ENCODE peak calls at places on chromosomes 11 and 22, in seven cellular contexts. H is heart right ventricle, N is transverse colon, X is pancreas, F is tibial nerve, S is right lobe of liver, B is BE2C. R is an unnamed sample. For H3K27me3 and H3K4me1, the result is how much of the 10 kb centered on the place peaks cover.

GRCh38 chr11:93487032-93487483 is 56.1 kb downstream of the SMCO4 start:
- DNase-seq in H (no peak), N (no peak), X (no peak), F (no peak), S (peak), B (peak), R (no peak)

GRCh38 chr11:70490723-70491558 is 92.6 kb downstream of the CTTN start:
- DNase-seq in H (no peak), N (no peak), X (no peak), F (no peak), S (no peak), B (peak), R (no peak)

GRCh38 chr11:1224491-1225385 is 1.9 kb downstream of the MUC5B start:
- DNase-seq in H (no peak), N (peak), X (no peak), F (no peak), S (peak), B (peak), R (no peak)

GRCh38 chr11:130771708-130772107 is 144.6 kb downstream of the SNX19 start:
- DNase-seq in H (no peak), N (no peak), X (no peak), F (peak), S (no peak), B (no peak), R (no peak)

GRCh38 chr11:74035264-74035663 is 26.4 kb upstream of the UCP3 start:
- DNase-seq in H (no peak), N (no peak), X (no peak), F (no peak), S (no peak), B (no peak), R (no peak)

GRCh38 chr11:11862995-11863394 is 21.2 kb downstream of the USP47 start:
- DNase-seq in H (no peak), N (no peak), X (no peak), F (no peak), S (no peak), B (no peak), R (no peak)

GRCh38 chr11:130527648-130528300 is 79.3 kb downstream of the ADAMTS15 start:
- DNase-seq in H (peak), N (no peak), X (no peak), F (peak), S (no peak), B (no peak), R (no peak)

GRCh38 chr22:20781272-20781990 is 7.5 kb downstream of the SERPIND1 start:
- DNase-seq in H (no peak), N (no peak), X (no peak), F (no peak), S (no peak), B (no peak), R (no peak)

GRCh38 chr22:21768435-21768834 is 32.8 kb upstream of the YPEL1 start:
- DNase-seq in H (no peak), N (no peak), X (no peak), F (no peak), S (no peak), B (no peak), R (no peak)

GRCh38 chr11:73323464-73323863 is 15.4 kb downstream of the ARHGEF17 start:
- DNase-seq in H (peak), N (peak), X (no peak), F (peak), S (peak), B (peak), R (peak)

GRCh38 chr11:1128333-1129142 is 29.2 kb upstream of the MUC5AC start:
- DNase-seq in H (no peak), N (no peak), X (no peak), F (no peak), S (no peak), B (no peak), R (no peak)

GRCh38 chr11:32972781-32973180 is 42.9 kb upstream of the DEPDC7 start:
- DNase-seq in H (no peak), N (no peak), X (no peak), F (no peak), S (no peak), B (no peak), R (no peak)

GRCh38 chr11:69293819-69294505 is at the start of gene MYEOV:
- DNase-seq in H (no peak), N (peak), X (no peak), F (no peak), S (peak), B (peak), R (peak)

GRCh38 chr22:20531404-20532181 is 24.2 kb downstream of the MED15 start:
- DNase-seq in H (peak), N (peak), X (no peak), F (no peak), S (no peak), B (peak), R (peak)

GRCh38 chr11:89667001-89667400 is 43.1 kb upstream of the TRIM77 start:
- DNase-seq in H (no peak), N (peak), X (no peak), F (no peak), S (no peak), B (no peak), R (no peak)

GRCh38 chr11:3977078-3977477 is 117.5 kb upstream of the RRM1 start:
- DNase-seq in H (no peak), N (no peak), X (no peak), F (no peak), S (no peak), B (no peak), R (no peak)

GRCh38 chr11:68118753-68119448 is 2.3 kb downstream of the CHKA start:
- DNase-seq in H (no peak), N (peak), X (no peak), F (no peak), S (no peak), B (no peak), R (no peak)

GRCh38 chr11:65316979-65317786 is 2.5 kb downstream of the CDC42EP2 start:
- DNase-seq in H (peak), N (peak), X (peak), F (peak), S (peak), B (no peak), R (peak)

GRCh38 chr22:35995772-35996171 is 32.9 kb downstream of the RBFOX2 start:
- DNase-seq in H (peak), N (peak), X (peak), F (peak), S (no peak), B (peak), R (peak)

GRCh38 chr22:49795521-49795920 is 32.2 kb downstream of the BRD1 start:
- DNase-seq in H (no peak), N (no peak), X (no peak), F (no peak), S (no peak), B (no peak), R (no peak)

GRCh38 chr11:117532568-117532967 is 204.9 kb downstream of the CEP164 start:
- DNase-seq in H (no peak), N (no peak), X (no peak), F (no peak), S (no peak), B (no peak), R (no peak)

GRCh38 chr22:49992921-49993648 is 19.5 kb downstream of the IL17REL start:
- DNase-seq in H (peak), N (peak), X (no peak), F (no peak), S (peak), B (peak), R (no peak)

GRCh38 chr11:45254070-45254469 is 32.1 kb downstream of the SYT13 start:
- DNase-seq in H (no peak), N (no peak), X (no peak), F (no peak), S (no peak), B (no peak), R (no peak)

GRCh38 chr11:121634889-121635288 is 182.1 kb upstream of the SORL1-AS1 start:
- DNase-seq in H (no peak), N (no peak), X (no peak), F (no peak), S (no peak), B (no peak), R (no peak)

GRCh38 chr11:46391578-46392420 is at the start of gene CHRM4:
- DNase-seq in H (no peak), N (peak), X (no peak), F (no peak), S (peak), B (peak), R (no peak)

GRCh38 chr22:27754247-27754887 is 47.2 kb downstream of the MN1 start:
- DNase-seq in H (no peak), N (no peak), X (no peak), F (no peak), S (no peak), B (no peak), R (no peak)

GRCh38 chr22:45589556-45589955 is 82.1 kb upstream of the ATXN10 start:
- DNase-seq in H (no peak), N (no peak), X (no peak), F (no peak), S (no peak), B (no peak), R (no peak)

GRCh38 chr11:111297696-111298095 is 650 bp upstream of the POU2AF3 start:
- DNase-seq in H (no peak), N (no peak), X (no peak), F (no peak), S (no peak), B (no peak), R (no peak)

GRCh38 chr11:1652778-1653540 is 23.4 kb downstream of the KRTAP5-5 start:
- DNase-seq in H (peak), N (peak), X (peak), F (peak), S (peak), B (peak), R (peak)

GRCh38 chr11:63022422-63022821 is 6.8 kb upstream of the SLC22A8 start:
- DNase-seq in H (no peak), N (no peak), X (no peak), F (no peak), S (no peak), B (peak), R (no peak)

GRCh38 chr11:94128171-94128745 is 383 bp upstream of the PANX1 start:
- DNase-seq in H (no peak), N (peak), X (no peak), F (peak), S (no peak), B (peak), R (no peak)

DNA sequence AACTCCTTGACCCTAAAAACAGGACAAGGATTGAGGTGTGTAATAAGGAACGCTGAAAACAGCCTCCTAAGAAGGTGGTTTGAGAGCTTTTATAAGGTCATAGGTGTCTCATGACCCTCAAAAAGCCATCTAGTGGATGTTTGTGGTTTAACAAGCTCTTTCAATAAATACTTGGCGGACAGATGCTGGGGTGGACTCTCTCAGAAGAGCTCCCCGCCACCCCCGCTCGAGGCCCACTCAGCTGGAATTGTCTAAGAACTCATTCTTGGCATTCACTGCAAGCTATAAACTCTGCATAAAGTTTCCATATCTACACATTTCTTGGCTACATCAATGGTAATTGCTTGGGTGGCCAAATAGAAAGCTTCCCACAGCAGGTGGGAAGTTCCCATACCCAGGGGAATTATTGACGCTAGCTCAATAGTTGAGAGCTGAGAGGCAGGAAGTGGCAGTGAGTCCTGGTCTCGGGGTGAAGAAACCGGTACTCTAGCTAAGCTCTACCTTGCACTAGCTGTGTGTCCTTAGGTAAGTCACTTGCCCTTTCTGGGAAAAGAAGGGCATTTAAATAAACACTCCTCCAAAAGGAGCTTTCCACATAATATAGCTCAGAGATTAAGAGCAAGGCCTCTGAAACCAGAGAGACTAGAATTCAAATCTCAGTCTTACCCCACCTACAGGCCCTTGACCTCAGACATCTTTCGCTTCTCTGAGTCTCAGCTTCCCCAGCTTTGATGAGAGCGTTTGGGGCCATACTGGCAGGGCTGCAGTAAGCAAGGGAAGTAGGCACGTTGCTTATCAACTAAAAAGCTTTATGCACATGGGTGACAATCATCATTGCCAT is 6.4 kb downstream of the MS4A15 start:
- DNase-seq in H (no peak), N (no peak), X (peak), F (no peak), S (no peak), B (no peak), R (no peak)
- H3K27me3 ChIP-seq in H (under half), N (under half), X (under half), F (under half), S (under half), B (under half), R (under half)

GRCh38 chr11:96272542-96273306 is 70.3 kb downstream of the MAML2 start:
- DNase-seq in H (no peak), N (no peak), X (peak), F (no peak), S (no peak), B (no peak), R (peak)
- H3K4me1 ChIP-seq in H (under half), N (under half), X (under half), F (under half), S (under half), B (under half), R (under half)

DNA sequence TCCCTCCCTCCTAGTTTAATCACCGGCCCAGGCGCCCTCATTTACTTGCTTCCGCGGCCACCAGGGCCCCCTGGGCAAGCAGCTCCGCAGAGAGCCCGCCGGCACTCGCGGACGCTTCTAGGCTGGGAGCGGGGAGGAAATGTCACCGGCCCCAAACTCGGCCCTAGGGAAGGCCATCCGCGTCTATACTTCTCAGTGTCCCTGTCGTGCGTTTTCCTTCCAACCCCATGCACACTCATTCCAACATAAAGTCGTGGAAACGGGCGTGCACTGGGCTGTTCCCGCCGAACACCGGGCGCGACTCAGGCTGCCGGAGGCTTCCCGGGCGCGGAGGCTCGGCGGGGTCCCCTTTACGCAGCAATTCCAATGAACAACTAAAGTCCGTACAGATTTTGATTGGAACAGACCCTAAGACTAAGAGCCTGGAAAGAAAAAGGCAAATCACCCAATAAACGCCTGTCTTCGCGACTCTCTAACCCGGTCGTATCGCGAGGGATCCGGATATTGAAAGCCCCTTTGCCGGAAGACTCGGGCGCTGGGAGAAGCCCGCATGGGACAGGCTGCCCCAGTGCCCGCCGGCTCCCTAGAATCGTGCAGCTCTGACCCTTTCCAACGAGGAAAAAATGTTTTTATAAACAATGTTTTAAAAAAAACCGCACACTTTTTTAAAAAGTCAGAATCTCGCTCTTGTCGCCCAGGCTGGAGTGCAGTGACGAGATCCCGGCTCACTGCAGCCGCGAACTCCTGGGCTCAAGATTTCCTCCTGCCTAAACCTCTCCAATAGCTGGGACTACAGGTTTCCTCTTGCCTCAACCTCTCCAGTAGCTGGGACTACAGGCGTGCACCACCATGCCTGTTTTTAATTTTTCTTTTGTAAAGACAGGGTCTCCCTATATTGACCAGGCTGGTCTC is 1.3 kb upstream of the BARX2 start:
- DNase-seq in H (no peak), N (peak), X (no peak), F (no peak), S (no peak), B (no peak), R (no peak)
- H3K27me3 ChIP-seq in H (under half), N (half or more), X (under half), F (half or more), S (under half), B (half or more), R (under half)

DNA sequence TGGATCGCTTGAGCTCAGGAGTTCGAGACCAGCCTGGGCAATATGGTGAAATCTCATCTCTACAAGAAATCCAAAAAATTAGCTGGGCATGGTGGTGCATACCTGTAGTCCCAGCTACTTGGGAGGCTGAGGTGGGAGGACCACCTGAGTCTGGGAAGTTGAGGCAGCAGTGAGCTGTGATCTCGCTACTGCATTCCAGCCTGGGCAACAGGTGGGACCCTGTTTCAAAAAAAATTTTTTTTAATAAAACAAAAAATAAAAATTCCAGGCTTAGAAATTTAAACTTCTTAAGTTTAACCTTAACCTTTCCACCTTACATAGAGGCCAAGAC is 21.2 kb downstream of the CLMP start:
- DNase-seq in H (no peak), N (no peak), X (no peak), F (no peak), S (no peak), B (no peak), R (no peak)
- H3K4me1 ChIP-seq in H (under half), N (under half), X (under half), F (under half), S (under half), B (under half), R (under half)

GRCh38 chr22:38966379-38966700 is 8.9 kb downstream of the APOBEC3A start:
- DNase-seq in H (no peak), N (no peak), X (no peak), F (no peak), S (no peak), B (no peak), R (no peak)
- H3K27me3 ChIP-seq in H (under half), N (under half), X (under half), F (under half), S (under half), B (under half), R (under half)

GRCh38 chr22:30263883-30264282 is 2.8 kb downstream of the OSM start:
- DNase-seq in H (no peak), N (no peak), X (no peak), F (no peak), S (no peak), B (no peak), R (no peak)
- H3K4me1 ChIP-seq in H (under half), N (under half), X (under half), F (under half), S (under half), B (under half), R (under half)

GRCh38 chr11:8706673-8707432 is 24.3 kb downstream of the RPL27A start:
- DNase-seq in H (no peak), N (no peak), X (no peak), F (no peak), S (no peak), B (no peak), R (no peak)
- H3K27me3 ChIP-seq in H (under half), N (under half), X (under half), F (under half), S (under half), B (under half), R (under half)

GRCh38 chr11:103906291-103906850 is 130.1 kb upstream of the DDI1 start:
- DNase-seq in H (no peak), N (no peak), X (no peak), F (no peak), S (no peak), B (no peak), R (no peak)

GRCh38 chr11:103904324-103904667 is 132.1 kb upstream of the DDI1 start:
- DNase-seq in H (no peak), N (no peak), X (no peak), F (no peak), S (no peak), B (no peak), R (no peak)

GRCh38 chr11:103907548-103908455 is 128.6 kb upstream of the DDI1 start:
- DNase-seq in H (no peak), N (no peak), X (no peak), F (no peak), S (no peak), B (no peak), R (no peak)

GRCh38 chr11:103903621-103904323 is 132.7 kb upstream of the DDI1 start:
- DNase-seq in H (no peak), N (no peak), X (no peak), F (no peak), S (no peak), B (no peak), R (no peak)

DNA sequence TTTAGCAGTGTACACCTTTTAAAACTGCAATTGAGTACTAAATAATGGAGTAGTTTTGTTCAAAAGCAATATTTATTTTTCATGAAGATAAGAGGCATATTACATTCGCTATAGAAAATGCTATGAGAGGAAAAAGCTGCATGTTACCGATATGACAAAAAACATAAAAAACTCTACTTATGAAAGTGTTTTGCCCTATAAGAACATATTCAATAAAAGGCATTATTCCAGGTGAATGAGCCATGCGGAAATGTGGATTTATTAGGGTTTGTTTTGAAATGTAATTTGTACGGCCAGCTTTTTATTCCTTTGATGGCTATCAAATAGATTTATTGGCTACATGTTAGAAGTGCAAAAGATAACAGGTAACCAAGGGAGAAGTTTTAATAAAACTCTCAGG is 129.3 kb upstream of the DDI1 start:
- DNase-seq in H (no peak), N (no peak), X (no peak), F (no peak), S (no peak), B (no peak), R (no peak)
- H3K4me1 ChIP-seq in H (under half), N (under half), X (under half), F (under half), S (under half), B (under half), R (under half)

GRCh38 chr11:61106906-61107470 is 4.7 kb downstream of the CD5 start:
- DNase-seq in H (no peak), N (no peak), X (no peak), F (no peak), S (no peak), B (no peak), R (no peak)

GRCh38 chr11:61103851-61104423 is 1.6 kb downstream of the CD5 start:
- DNase-seq in H (no peak), N (no peak), X (no peak), F (no peak), S (no peak), B (no peak), R (no peak)

GRCh38 chr11:61107888-61108287 is 5.6 kb downstream of the CD5 start:
- DNase-seq in H (no peak), N (no peak), X (no peak), F (no peak), S (no peak), B (no peak), R (no peak)

GRCh38 chr11:61104963-61105362 is 2.7 kb downstream of the CD5 start:
- DNase-seq in H (no peak), N (no peak), X (no peak), F (no peak), S (no peak), B (no peak), R (no peak)

GRCh38 chr11:61106296-61106695 is 4.0 kb downstream of the CD5 start:
- DNase-seq in H (no peak), N (no peak), X (no peak), F (no peak), S (no peak), B (no peak), R (no peak)
- H3K27me3 ChIP-seq in H (under half), N (under half), X (under half), F (under half), S (under half), B (under half), R (under half)